ENCODE peak calls at places on chromosomes 1 and 21, in six cellular contexts. One of them, this sample, is unnamed.

GRCh38 chr1:11180342-11180744 is 8.8 kb upstream of the ANGPTL7 start:
- DNase-seq in GM23338: no peak
- DNase-seq in T-helper 2 cell: no peak
- DNase-seq in mammary epithelial cell: peak; percentile 38
- DNase-seq in T-cell: no peak
- DNase-seq in tibial artery: no peak
- DNase-seq in this sample: no peak

GRCh38 chr1:3273447-3273846 is 181.0 kb upstream of the ARHGEF16 start:
- DNase-seq in tibial artery: no peak
- DNase-seq in mammary epithelial cell: no peak
- DNase-seq in GM23338: no peak
- DNase-seq in T-helper 2 cell: no peak
- DNase-seq in T-cell: no peak
- DNase-seq in this sample: no peak

GRCh38 chr1:213070399-213070798 is 19.4 kb downstream of the RPS6KC1 start:
- DNase-seq in mammary epithelial cell: peak; percentile 49
- DNase-seq in T-helper 2 cell: peak; percentile 47
- DNase-seq in tibial artery: no peak
- DNase-seq in GM23338: no peak
- DNase-seq in T-cell: peak; percentile 6
- DNase-seq in this sample: no peak

GRCh38 chr1:193013707-193014106 is 45.5 kb downstream of the UCHL5 start:
- DNase-seq in tibial artery: no peak
- DNase-seq in T-helper 2 cell: no peak
- DNase-seq in mammary epithelial cell: no peak
- DNase-seq in GM23338: no peak
- DNase-seq in T-cell: no peak
- DNase-seq in this sample: no peak

GRCh38 chr1:92478393-92478792 is 8.3 kb downstream of the GFI1 start:
- DNase-seq in GM23338: no peak
- DNase-seq in T-cell: no peak
- DNase-seq in T-helper 2 cell: no peak
- DNase-seq in mammary epithelial cell: peak; percentile 48
- DNase-seq in tibial artery: no peak
- DNase-seq in this sample: no peak

GRCh38 chr1:7915826-7916225 is 24.8 kb downstream of the TNFRSF9 start:
- DNase-seq in mammary epithelial cell: no peak
- DNase-seq in T-helper 2 cell: peak; percentile 82
- DNase-seq in T-cell: peak; percentile 24
- DNase-seq in GM23338: no peak
- DNase-seq in tibial artery: no peak
- DNase-seq in this sample: no peak

GRCh38 chr1:115782571-115783281 is 14.2 kb upstream of the CASQ2 start:
- DNase-seq in T-cell: no peak
- DNase-seq in mammary epithelial cell: peak; percentile 97
- DNase-seq in GM23338: peak; percentile 47
- DNase-seq in tibial artery: no peak
- DNase-seq in T-helper 2 cell: no peak
- DNase-seq in this sample: no peak

GRCh38 chr1:147389532-147390184 is 147.2 kb downstream of the CHD1L start:
- DNase-seq in GM23338: peak; percentile 74
- DNase-seq in tibial artery: no peak
- DNase-seq in mammary epithelial cell: peak; percentile 35
- DNase-seq in T-cell: no peak
- DNase-seq in T-helper 2 cell: peak; percentile 37
- DNase-seq in this sample: peak; percentile 65

GRCh38 chr1:113874017-113874879 is 2.7 kb upstream of the PTPN22 start:
- DNase-seq in T-cell: no peak
- DNase-seq in tibial artery: no peak
- DNase-seq in GM23338: peak; percentile 55
- DNase-seq in T-helper 2 cell: peak; percentile 92
- DNase-seq in mammary epithelial cell: peak; percentile 76
- DNase-seq in this sample: peak; percentile 18

GRCh38 chr1:180533571-180533987 is 25.2 kb upstream of the OVAAL start:
- DNase-seq in mammary epithelial cell: peak; percentile 33
- DNase-seq in T-helper 2 cell: peak; percentile 63
- DNase-seq in T-cell: peak; percentile 44
- DNase-seq in tibial artery: peak; percentile 72
- DNase-seq in GM23338: peak; percentile 92
- DNase-seq in this sample: peak; percentile 67

GRCh38 chr1:184971522-184972265 is 2.6 kb downstream of the NIBAN1 start:
- DNase-seq in T-cell: no peak
- DNase-seq in tibial artery: no peak
- DNase-seq in T-helper 2 cell: no peak
- DNase-seq in GM23338: no peak
- DNase-seq in mammary epithelial cell: no peak
- DNase-seq in this sample: no peak

GRCh38 chr1:29823536-29823935 is 587.2 kb downstream of the PTPRU start:
- DNase-seq in T-helper 2 cell: no peak
- DNase-seq in tibial artery: peak; percentile 56
- DNase-seq in mammary epithelial cell: no peak
- DNase-seq in GM23338: no peak
- DNase-seq in T-cell: no peak
- DNase-seq in this sample: no peak

GRCh38 chr1:70331962-70332361 is 22.6 kb downstream of the ANKRD13C start:
- DNase-seq in tibial artery: no peak
- DNase-seq in T-cell: no peak
- DNase-seq in GM23338: no peak
- DNase-seq in mammary epithelial cell: peak; percentile 72
- DNase-seq in T-helper 2 cell: no peak
- DNase-seq in this sample: no peak

GRCh38 chr1:214583824-214584554 is 19.0 kb upstream of the CENPF start:
- DNase-seq in mammary epithelial cell: no peak
- DNase-seq in T-helper 2 cell: no peak
- DNase-seq in T-cell: no peak
- DNase-seq in GM23338: no peak
- DNase-seq in tibial artery: no peak
- DNase-seq in this sample: no peak

GRCh38 chr21:43957629-43958362 is 54.3 kb upstream of the TRAPPC10 start:
- DNase-seq in GM23338: no peak
- DNase-seq in tibial artery: no peak
- DNase-seq in T-helper 2 cell: no peak
- DNase-seq in T-cell: no peak
- DNase-seq in mammary epithelial cell: no peak
- DNase-seq in this sample: peak; percentile 71

GRCh38 chr1:220687809-220688208 is 2.4 kb upstream of the C1orf115 start:
- DNase-seq in tibial artery: no peak
- DNase-seq in T-cell: no peak
- DNase-seq in T-helper 2 cell: no peak
- DNase-seq in GM23338: no peak
- DNase-seq in mammary epithelial cell: no peak
- DNase-seq in this sample: no peak

GRCh38 chr21:43274022-43274945 is 105.5 kb downstream of the CRYAA start:
- DNase-seq in GM23338: no peak
- DNase-seq in T-cell: no peak
- DNase-seq in tibial artery: no peak
- DNase-seq in mammary epithelial cell: no peak
- DNase-seq in T-helper 2 cell: no peak
- DNase-seq in this sample: peak; percentile 47

GRCh38 chr1:5720045-5720444 is 272.2 kb downstream of the NPHP4 start:
- DNase-seq in tibial artery: peak; percentile 37
- DNase-seq in GM23338: no peak
- DNase-seq in T-helper 2 cell: no peak
- DNase-seq in mammary epithelial cell: no peak
- DNase-seq in T-cell: no peak
- DNase-seq in this sample: no peak

GRCh38 chr1:232695626-232696025 is 65.7 kb upstream of the SIPA1L2 start:
- DNase-seq in tibial artery: no peak
- DNase-seq in GM23338: no peak
- DNase-seq in mammary epithelial cell: no peak
- DNase-seq in T-cell: no peak
- DNase-seq in T-helper 2 cell: no peak
- DNase-seq in this sample: no peak

GRCh38 chr1:2591581-2592261 is 5.1 kb downstream of the PRXL2B start:
- DNase-seq in T-helper 2 cell: no peak
- DNase-seq in tibial artery: peak; percentile 57
- DNase-seq in T-cell: no peak
- DNase-seq in GM23338: no peak
- DNase-seq in mammary epithelial cell: no peak
- DNase-seq in this sample: peak; percentile 49

GRCh38 chr1:88774151-88774556 is 90.1 kb downstream of the PKN2 start:
- DNase-seq in T-helper 2 cell: no peak
- DNase-seq in tibial artery: no peak
- DNase-seq in GM23338: peak; percentile 88
- DNase-seq in T-cell: no peak
- DNase-seq in mammary epithelial cell: peak; percentile 100
- DNase-seq in this sample: peak; percentile 43

GRCh38 chr1:40868051-40868723 is 6.0 kb upstream of the CITED4 start:
- DNase-seq in T-cell: no peak
- DNase-seq in GM23338: no peak
- DNase-seq in mammary epithelial cell: peak; percentile 89
- DNase-seq in tibial artery: no peak
- DNase-seq in T-helper 2 cell: peak; percentile 41
- DNase-seq in this sample: no peak

GRCh38 chr21:26405735-26406361 is 167.2 kb downstream of the CYYR1 start:
- DNase-seq in T-cell: no peak
- DNase-seq in T-helper 2 cell: peak; percentile 65
- DNase-seq in GM23338: peak; percentile 34
- DNase-seq in tibial artery: no peak
- DNase-seq in mammary epithelial cell: peak; percentile 91
- DNase-seq in this sample: no peak

GRCh38 chr1:219177363-219177762 is 3.7 kb downstream of the LYPLAL1 start:
- DNase-seq in T-helper 2 cell: no peak
- DNase-seq in tibial artery: no peak
- DNase-seq in T-cell: no peak
- DNase-seq in GM23338: no peak
- DNase-seq in mammary epithelial cell: peak; percentile 88
- DNase-seq in this sample: no peak

GRCh38 chr1:241916196-241916595 is 41.4 kb upstream of the BECN2 start:
- DNase-seq in mammary epithelial cell: no peak
- DNase-seq in T-helper 2 cell: no peak
- DNase-seq in GM23338: no peak
- DNase-seq in tibial artery: no peak
- DNase-seq in T-cell: no peak
- DNase-seq in this sample: no peak

GRCh38 chr1:93219443-93219842 is 38.9 kb downstream of the CCDC18 start:
- DNase-seq in T-cell: no peak
- DNase-seq in T-helper 2 cell: peak; percentile 86
- DNase-seq in mammary epithelial cell: peak; percentile 14
- DNase-seq in tibial artery: no peak
- DNase-seq in GM23338: no peak
- DNase-seq in this sample: no peak

GRCh38 chr1:218030846-218031245 is 254.2 kb upstream of the RRP15 start:
- DNase-seq in tibial artery: no peak
- DNase-seq in T-helper 2 cell: no peak
- DNase-seq in mammary epithelial cell: no peak
- DNase-seq in GM23338: no peak
- DNase-seq in T-cell: no peak
- DNase-seq in this sample: no peak

GRCh38 chr1:8873506-8874229 is 4.8 kb downstream of the ENO1 start:
- DNase-seq in tibial artery: peak; percentile 95
- DNase-seq in T-helper 2 cell: peak; percentile 80
- DNase-seq in GM23338: peak; percentile 83
- DNase-seq in T-cell: peak; percentile 38
- DNase-seq in mammary epithelial cell: peak; percentile 99
- DNase-seq in this sample: peak; percentile 80

GRCh38 chr1:63914241-63914640 is 140.4 kb downstream of the ROR1 start:
- DNase-seq in mammary epithelial cell: peak; percentile 39
- DNase-seq in T-helper 2 cell: no peak
- DNase-seq in T-cell: no peak
- DNase-seq in tibial artery: no peak
- DNase-seq in GM23338: no peak
- DNase-seq in this sample: no peak

GRCh38 chr1:162206749-162207635 is 137.5 kb downstream of the NOS1AP start:
- DNase-seq in GM23338: peak; percentile 39
- DNase-seq in T-helper 2 cell: no peak
- DNase-seq in T-cell: no peak
- DNase-seq in tibial artery: peak; percentile 70
- DNase-seq in mammary epithelial cell: peak; percentile 82
- DNase-seq in this sample: peak; percentile 14

GRCh38 chr1:220812308-220812707 is 25.6 kb downstream of the MTARC1 start:
- DNase-seq in mammary epithelial cell: no peak
- DNase-seq in T-cell: no peak
- DNase-seq in tibial artery: no peak
- DNase-seq in T-helper 2 cell: no peak
- DNase-seq in GM23338: no peak
- DNase-seq in this sample: no peak

GRCh38 chr1:238409191-238409846 is 518.6 kb upstream of the ZP4 start:
- DNase-seq in mammary epithelial cell: peak; percentile 90
- DNase-seq in tibial artery: no peak
- DNase-seq in GM23338: no peak
- DNase-seq in T-cell: no peak
- DNase-seq in T-helper 2 cell: no peak
- DNase-seq in this sample: no peak

GRCh38 chr1:154182342-154183044 is 9.4 kb downstream of the TPM3 start:
- DNase-seq in tibial artery: peak; percentile 85
- DNase-seq in mammary epithelial cell: peak; percentile 84
- DNase-seq in T-cell: peak; percentile 56
- DNase-seq in GM23338: peak; percentile 76
- DNase-seq in T-helper 2 cell: peak; percentile 93
- DNase-seq in this sample: peak; percentile 71

GRCh38 chr1:21217812-21218596 is 41.3 kb upstream of the EIF4G3 start:
- DNase-seq in tibial artery: no peak
- DNase-seq in GM23338: peak; percentile 91
- DNase-seq in T-helper 2 cell: peak; percentile 42
- DNase-seq in mammary epithelial cell: no peak
- DNase-seq in T-cell: peak; percentile 7
- DNase-seq in this sample: peak; percentile 94

GRCh38 chr1:197778326-197778922 is 3.1 kb upstream of the DENND1B start:
- DNase-seq in T-helper 2 cell: peak; percentile 29
- DNase-seq in tibial artery: no peak
- DNase-seq in mammary epithelial cell: no peak
- DNase-seq in T-cell: no peak
- DNase-seq in GM23338: no peak
- DNase-seq in this sample: no peak

This sample was measured in H7.